ENCODE peak calls at places on chromosomes 6 and 20, in ten cellular contexts. U is OCI-LY7, A is fibroblast of lung, K is suprapubic skin, V is transverse colon, Y is ascending aorta, M is hepatocyte, S is lower lobe of right lung, I is endodermal cell, C is heart right ventricle. N is an unnamed sample.

GRCh38 chr6:38713812-38714211 is 1.3 kb upstream of the DNAH8 start:
- DNase-seq in K (no peak), Y (no peak), A (no peak), S (no peak), V (peak; percentile 34), C (no peak), M (no peak), U (no peak), I (no peak), N (no peak)

GRCh38 chr20:44166477-44166876 is 20.5 kb downstream of the JPH2 start:
- DNase-seq in Y (no peak), K (no peak), I (no peak), M (no peak), C (peak; percentile 73), S (no peak), U (no peak), V (no peak), A (no peak), N (no peak)

GRCh38 chr6:15462717-15463525 is 199.9 kb downstream of the DTNBP1 start:
- DNase-seq in A (peak; percentile 74), V (no peak), Y (no peak), K (no peak), M (no peak), C (no peak), U (no peak), I (peak; percentile 20), S (no peak), N (no peak)

GRCh38 chr20:23331951-23332350 is 18.6 kb upstream of the NXT1 start:
- DNase-seq in K (no peak), V (no peak), Y (no peak), I (no peak), C (no peak), U (no peak), A (no peak), S (no peak), M (no peak), N (no peak)

GRCh38 chr6:39553811-39554802 is 171.1 kb downstream of the KIF6 start:
- DNase-seq in Y (no peak), V (no peak), M (no peak), U (no peak), K (no peak), A (peak; percentile 78), C (no peak), I (peak; percentile 44), S (no peak), N (no peak)

GRCh38 chr20:63180541-63181185 is 35.3 kb downstream of the YTHDF1 start:
- DNase-seq in S (no peak), M (no peak), I (no peak), K (no peak), C (no peak), A (no peak), V (no peak), U (no peak), Y (no peak), N (no peak)

GRCh38 chr20:56540415-56540814 is 7.4 kb downstream of the FAM209B start:
- DNase-seq in Y (no peak), V (no peak), S (no peak), I (no peak), A (no peak), M (no peak), C (no peak), U (no peak), K (no peak), N (no peak)

GRCh38 chr6:25342784-25343183 is 63.6 kb downstream of the CARMIL1 start:
- DNase-seq in U (peak; percentile 60), A (peak; percentile 54), I (no peak), Y (no peak), V (no peak), C (no peak), S (no peak), K (no peak), M (peak; percentile 28), N (no peak)

GRCh38 chr6:121748376-121748775 is 312.9 kb downstream of the GJA1 start:
- DNase-seq in K (no peak), M (peak; percentile 16), A (peak; percentile 72), I (no peak), U (no peak), V (no peak), S (no peak), Y (no peak), C (no peak), N (no peak)

GRCh38 chr6:127464881-127465459 is 5.8 kb upstream of the KIAA0408 start:
- DNase-seq in Y (no peak), I (peak; percentile 90), K (peak; percentile 81), M (peak; percentile 79), S (peak; percentile 66), C (peak; percentile 69), V (peak; percentile 68), U (peak; percentile 37), A (peak; percentile 79), N (peak; percentile 78)

GRCh38 chr6:148323344-148323743 is 19.3 kb upstream of the SASH1 start:
- DNase-seq in S (no peak), Y (no peak), K (no peak), C (no peak), A (no peak), M (no peak), V (no peak), U (no peak), I (no peak), N (no peak)

GRCh38 chr20:18657575-18657974 is 69.7 kb downstream of the DTD1 start:
- DNase-seq in Y (no peak), U (no peak), C (no peak), V (no peak), M (no peak), K (no peak), A (peak; percentile 77), I (no peak), S (no peak), N (no peak)

GRCh38 chr6:97465877-97466710 is 183.1 kb upstream of the MMS22L start:
- DNase-seq in V (no peak), Y (no peak), K (no peak), M (no peak), I (peak; percentile 66), U (no peak), S (no peak), C (no peak), A (no peak), N (no peak)

GRCh38 chr6:146892613-146893401 is 294.0 kb downstream of the ADGB start:
- DNase-seq in Y (no peak), U (no peak), I (no peak), K (no peak), V (no peak), A (peak; percentile 70), C (no peak), S (no peak), M (no peak), N (no peak)

GRCh38 chr20:58595167-58595566 is 55.9 kb upstream of the STX16 start:
- DNase-seq in K (no peak), S (no peak), C (no peak), M (no peak), I (no peak), A (no peak), U (no peak), V (no peak), Y (no peak), N (no peak)
- H3K4me1 ChIP-seq in K (peaks cover 15% of the 10 kb centered on the region), S (no peaks in the 10 kb centered on the region), C (peaks cover 14% of the 10 kb centered on the region), M (peaks cover 16% of the 10 kb centered on the region), I (no peaks in the 10 kb centered on the region), A (no peaks in the 10 kb centered on the region), U (no peaks in the 10 kb centered on the region), V (peaks cover 22% of the 10 kb centered on the region), Y (peaks cover 9% of the 10 kb centered on the region), N (no peaks in the 10 kb centered on the region)

GRCh38 chr6:85660181-85660611 is 17.5 kb upstream of the SYNCRIP start:
- DNase-seq in S (no peak), K (no peak), I (no peak), A (peak; percentile 87), V (no peak), Y (no peak), M (peak; percentile 39), U (no peak), C (no peak), N (no peak)
- TF ChIP-seq CTCF in S (no peak), K (no peak), I (peak; percentile 11), A (no peak), V (no peak), Y (no peak), M (no peak), U (no peak), C (no peak), N (no peak)

GRCh38 chr6:152173957-152174356 is 366.5 kb downstream of the ESR1 start:
- DNase-seq in C (no peak), S (no peak), K (no peak), U (no peak), A (no peak), Y (no peak), I (no peak), M (no peak), V (no peak), N (no peak)

GRCh38 chr6:152180601-152181000 is 373.1 kb downstream of the ESR1 start:
- DNase-seq in S (no peak), V (no peak), C (no peak), M (no peak), A (no peak), K (no peak), U (no peak), I (no peak), Y (no peak), N (no peak)

GRCh38 chr6:152173321-152173720 is 365.8 kb downstream of the ESR1 start:
- DNase-seq in V (no peak), I (no peak), S (no peak), M (no peak), C (no peak), Y (no peak), A (no peak), U (no peak), K (no peak), N (no peak)

GRCh38 chr6:152170702-152171667 is 363.5 kb downstream of the ESR1 start:
- DNase-seq in V (no peak), A (peak; percentile 16), M (peak; percentile 38), I (no peak), S (no peak), U (no peak), K (no peak), Y (no peak), C (no peak), N (no peak)

GRCh38 chr6:152176219-152176745 is 368.8 kb downstream of the ESR1 start:
- DNase-seq in U (no peak), I (no peak), Y (no peak), V (no peak), K (no peak), S (no peak), M (no peak), A (no peak), C (no peak), N (no peak)
- H3K4me1 ChIP-seq in U (no peaks in the 10 kb centered on the region), I (no peaks in the 10 kb centered on the region), Y (no peaks in the 10 kb centered on the region), V (no peaks in the 10 kb centered on the region), K (peaks cover 5% of the 10 kb centered on the region), S (no peaks in the 10 kb centered on the region), M (no peaks in the 10 kb centered on the region), A (no peaks in the 10 kb centered on the region), C (peaks cover 21% of the 10 kb centered on the region), N (no peaks in the 10 kb centered on the region)

DNA sequence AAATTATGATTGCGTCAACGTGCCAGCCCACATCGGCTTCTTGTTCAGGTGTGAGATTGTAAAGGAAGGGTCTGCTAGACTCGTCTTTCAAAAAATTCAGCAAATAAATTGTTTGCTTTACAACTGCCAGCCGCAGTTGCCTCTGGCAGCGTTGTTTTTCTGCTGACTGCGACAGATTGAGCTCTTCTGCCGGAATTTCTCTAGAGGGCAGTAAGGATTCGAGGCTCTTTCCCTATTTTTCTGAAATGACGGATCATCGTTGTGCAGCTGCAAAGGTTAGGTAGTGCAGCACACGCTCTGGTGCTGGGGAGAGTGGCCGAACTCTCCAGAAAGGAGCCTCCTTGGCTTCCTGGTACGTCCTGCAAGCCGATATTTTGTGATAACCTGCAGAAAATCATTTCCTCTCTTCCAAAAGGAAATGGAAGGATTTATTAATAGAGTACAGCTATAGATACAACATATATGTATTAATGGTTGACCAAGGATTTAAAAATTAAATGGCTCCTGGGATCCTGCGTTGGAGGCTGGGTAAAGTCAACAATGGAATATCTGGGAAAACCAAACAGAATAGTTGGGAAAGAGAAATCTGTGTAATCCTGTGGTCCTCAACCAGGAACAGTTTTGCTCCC is 121.9 kb upstream of the ZFP64 start:
- DNase-seq in U (no peak), M (peak; percentile 68), K (no peak), Y (no peak), A (peak; percentile 66), C (no peak), V (no peak), S (no peak), I (peak; percentile 70), N (no peak)
- TF ChIP-seq CTCF in U (no peak), M (peak; percentile 75), K (no peak), Y (no peak), A (peak; percentile 51), C (no peak), V (peak; percentile 11), S (peak; percentile 31), I (peak; percentile 65), N (peak; percentile 15)

N was measured in left lung.